ENCODE peak calls at places on chromosomes 12 and 14, in six cellular contexts. One of them, this sample, is unnamed.

GRCh38 chr14:78251308-78251707 is 81.1 kb downstream of the NRXN3 start:
- DNase-seq in coronary artery: no peak
- DNase-seq in AG04450: no peak
- DNase-seq in psoas muscle: no peak
- DNase-seq in IMR-90: no peak
- DNase-seq in lower lobe of right lung: no peak
- DNase-seq in this sample: no peak

GRCh38 chr12:113134521-113134951 is 1.0 kb downstream of the RASAL1 start:
- DNase-seq in IMR-90: no peak
- DNase-seq in coronary artery: no peak
- DNase-seq in AG04450: no peak
- DNase-seq in lower lobe of right lung: peak
- DNase-seq in psoas muscle: no peak
- DNase-seq in this sample: no peak

GRCh38 chr12:109910969-109911348 is 10.9 kb downstream of the TCHP start:
- DNase-seq in coronary artery: no peak
- DNase-seq in lower lobe of right lung: peak
- DNase-seq in AG04450: no peak
- DNase-seq in IMR-90: peak
- DNase-seq in psoas muscle: no peak
- DNase-seq in this sample: no peak

GRCh38 chr12:7354521-7354920 is 50.6 kb downstream of the ACSM4 start:
- DNase-seq in IMR-90: no peak
- DNase-seq in AG04450: no peak
- DNase-seq in coronary artery: no peak
- DNase-seq in psoas muscle: no peak
- DNase-seq in lower lobe of right lung: no peak
- DNase-seq in this sample: no peak

GRCh38 chr12:114662512-114663177 is 21.3 kb downstream of the TBX3 start:
- DNase-seq in lower lobe of right lung: peak
- DNase-seq in coronary artery: no peak
- DNase-seq in IMR-90: peak
- DNase-seq in psoas muscle: peak
- DNase-seq in AG04450: no peak
- DNase-seq in this sample: peak

GRCh38 chr14:94021416-94022157 is 4.6 kb upstream of the OTUB2 start:
- DNase-seq in AG04450: no peak
- DNase-seq in IMR-90: no peak
- DNase-seq in psoas muscle: no peak
- DNase-seq in lower lobe of right lung: no peak
- DNase-seq in coronary artery: no peak
- DNase-seq in this sample: no peak

GRCh38 chr14:29930283-29930682 is 2.6 kb upstream of the PRKD1 start:
- DNase-seq in lower lobe of right lung: no peak
- DNase-seq in psoas muscle: no peak
- DNase-seq in IMR-90: peak
- DNase-seq in coronary artery: no peak
- DNase-seq in AG04450: no peak
- DNase-seq in this sample: no peak

GRCh38 chr12:102871014-102871413 is 46.0 kb downstream of the PAH start:
- DNase-seq in IMR-90: no peak
- DNase-seq in lower lobe of right lung: no peak
- DNase-seq in psoas muscle: no peak
- DNase-seq in coronary artery: no peak
- DNase-seq in AG04450: no peak
- DNase-seq in this sample: no peak

GRCh38 chr14:54893151-54893760 is 9.4 kb downstream of the GCH1 start:
- DNase-seq in AG04450: peak
- DNase-seq in psoas muscle: no peak
- DNase-seq in lower lobe of right lung: no peak
- DNase-seq in coronary artery: no peak
- DNase-seq in IMR-90: peak
- DNase-seq in this sample: no peak
- TF ChIP-seq CTCF in AG04450: peak
- TF ChIP-seq CTCF in psoas muscle: peak
- TF ChIP-seq CTCF in lower lobe of right lung: peak
- TF ChIP-seq CTCF in coronary artery: peak
- TF ChIP-seq CTCF in IMR-90: peak
- TF ChIP-seq CTCF in this sample: peak

DNA sequence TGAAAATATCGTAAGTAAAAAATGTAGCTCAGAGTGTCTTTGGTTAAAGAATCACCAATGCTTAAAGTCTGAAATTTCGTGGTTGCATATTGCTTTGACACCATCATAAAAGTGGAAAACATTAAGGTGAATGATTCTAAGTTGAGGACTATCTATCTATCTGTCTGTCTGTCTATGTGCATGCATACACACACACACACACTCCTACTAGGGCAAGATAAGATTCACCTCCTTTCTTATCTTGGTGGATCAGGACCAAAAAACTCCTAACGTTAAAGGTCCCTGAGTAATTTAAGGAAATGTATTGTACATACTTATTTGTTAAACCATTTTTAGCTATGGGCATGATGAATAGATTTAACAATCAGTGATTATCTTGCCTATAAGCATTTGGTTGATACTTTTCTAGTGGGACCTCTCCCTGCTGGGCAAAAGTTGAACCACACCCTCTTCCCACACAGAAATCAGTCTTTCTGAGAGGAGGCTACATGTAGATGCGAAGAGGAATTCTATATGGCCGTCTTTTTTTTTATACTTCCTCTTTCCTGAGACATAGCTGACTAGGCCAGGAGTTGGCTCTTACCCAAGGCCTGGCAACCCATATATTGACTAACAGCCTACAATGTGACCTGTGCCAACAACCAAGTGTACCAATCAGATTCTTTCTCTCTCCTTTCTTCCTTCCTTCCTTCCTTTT is 19.3 kb upstream of the LLPH start:
- DNase-seq in psoas muscle: no peak
- DNase-seq in IMR-90: no peak
- DNase-seq in lower lobe of right lung: peak
- DNase-seq in coronary artery: no peak
- DNase-seq in AG04450: no peak
- DNase-seq in this sample: no peak
- TF ChIP-seq CTCF in psoas muscle: no peak
- TF ChIP-seq CTCF in IMR-90: no peak
- TF ChIP-seq CTCF in lower lobe of right lung: peak
- TF ChIP-seq CTCF in coronary artery: no peak
- TF ChIP-seq CTCF in AG04450: peak
- TF ChIP-seq CTCF in this sample: peak

GRCh38 chr14:20662968-20663731 is 21.2 kb upstream of the RNASE4 start:
- DNase-seq in lower lobe of right lung: peak
- DNase-seq in AG04450: no peak
- DNase-seq in IMR-90: peak
- DNase-seq in coronary artery: peak
- DNase-seq in psoas muscle: peak
- DNase-seq in this sample: no peak
- TF ChIP-seq CTCF in lower lobe of right lung: peak
- TF ChIP-seq CTCF in AG04450: peak
- TF ChIP-seq CTCF in IMR-90: peak
- TF ChIP-seq CTCF in coronary artery: no peak
- TF ChIP-seq CTCF in psoas muscle: peak
- TF ChIP-seq CTCF in this sample: no peak

DNA sequence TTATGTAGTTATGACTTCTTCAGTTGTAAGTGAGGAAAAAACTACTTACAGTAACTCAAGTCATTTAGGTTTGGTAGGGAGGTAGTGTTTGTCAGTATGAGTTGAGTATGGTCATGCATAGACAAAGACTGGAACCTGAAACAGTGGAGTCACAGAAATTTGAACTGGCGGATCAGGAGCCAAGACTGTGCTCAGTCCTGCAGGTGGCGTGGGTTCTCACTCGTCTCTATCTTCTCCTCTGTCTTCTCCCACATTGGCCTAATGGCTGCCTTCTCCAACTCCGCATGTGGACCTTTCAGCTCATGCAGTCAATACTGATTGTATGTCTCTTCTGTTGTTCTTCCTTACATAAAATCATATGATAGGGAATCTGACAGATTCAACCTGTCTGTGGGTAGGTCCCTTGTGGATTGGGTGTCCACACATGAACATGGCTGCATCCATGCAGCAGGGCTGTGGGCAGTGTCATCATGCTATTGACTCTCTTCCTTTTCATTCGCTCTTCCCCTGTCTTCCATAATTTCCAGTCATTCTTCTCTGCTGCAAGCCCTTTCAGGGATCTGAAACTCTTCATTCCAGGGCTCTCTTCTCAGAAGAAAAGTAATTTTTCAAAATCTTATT is 78.8 kb upstream of the NEDD1 start:
- DNase-seq in coronary artery: no peak
- DNase-seq in AG04450: no peak
- DNase-seq in IMR-90: no peak
- DNase-seq in lower lobe of right lung: no peak
- DNase-seq in psoas muscle: no peak
- DNase-seq in this sample: no peak
- TF ChIP-seq CTCF in coronary artery: no peak
- TF ChIP-seq CTCF in AG04450: no peak
- TF ChIP-seq CTCF in IMR-90: no peak
- TF ChIP-seq CTCF in lower lobe of right lung: no peak
- TF ChIP-seq CTCF in psoas muscle: no peak
- TF ChIP-seq CTCF in this sample: no peak

DNA sequence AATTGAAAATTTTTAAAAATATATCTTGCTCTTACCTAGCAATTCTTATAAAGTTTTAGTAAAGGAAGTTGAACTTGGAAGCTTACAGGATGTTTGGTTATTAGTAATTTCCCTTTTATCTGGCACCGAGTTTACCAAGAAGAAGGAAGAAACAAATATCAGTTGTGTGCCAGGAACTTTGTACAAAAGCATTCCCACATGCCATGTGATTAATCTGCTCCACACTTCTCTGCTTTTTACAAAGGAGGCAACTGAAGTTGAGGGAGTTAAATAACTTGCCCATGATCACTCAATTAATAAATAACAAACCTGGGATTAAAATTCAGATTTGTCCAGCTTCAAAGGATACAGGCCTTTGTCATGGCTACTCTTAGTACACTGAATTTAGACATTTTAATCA is 122.5 kb upstream of the BCAT1 start:
- DNase-seq in psoas muscle: no peak
- DNase-seq in coronary artery: no peak
- DNase-seq in AG04450: no peak
- DNase-seq in lower lobe of right lung: no peak
- DNase-seq in IMR-90: no peak
- DNase-seq in this sample: no peak
- TF ChIP-seq CTCF in psoas muscle: no peak
- TF ChIP-seq CTCF in coronary artery: no peak
- TF ChIP-seq CTCF in AG04450: no peak
- TF ChIP-seq CTCF in lower lobe of right lung: no peak
- TF ChIP-seq CTCF in IMR-90: no peak
- TF ChIP-seq CTCF in this sample: no peak

DNA sequence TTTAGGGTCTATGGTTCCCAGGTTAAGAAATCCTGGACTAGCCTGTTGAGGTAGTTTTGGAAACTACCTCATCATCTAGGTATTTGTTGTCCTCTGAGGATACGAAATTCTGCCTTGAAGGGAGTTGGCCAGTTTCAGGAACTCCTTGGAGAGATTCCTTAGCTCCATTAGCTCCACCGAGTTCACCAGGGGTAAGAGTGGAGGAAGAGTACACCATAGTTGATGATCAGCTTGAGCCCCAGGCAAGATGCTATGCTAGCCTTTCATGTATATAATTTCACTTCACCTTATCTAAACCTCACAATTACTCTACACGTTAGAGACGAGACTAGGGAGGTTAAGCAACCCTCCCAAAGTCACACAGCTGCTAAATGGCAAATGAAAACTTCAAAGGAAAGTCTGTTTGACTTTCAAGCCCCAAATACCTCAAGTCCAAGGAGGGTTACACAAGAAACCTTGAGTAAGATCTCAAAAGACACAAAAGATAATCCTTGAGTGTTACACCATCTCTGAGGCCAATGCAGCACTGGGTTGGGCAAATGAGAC is 97.1 kb upstream of the KRAS start:
- DNase-seq in IMR-90: no peak
- DNase-seq in lower lobe of right lung: no peak
- DNase-seq in AG04450: no peak
- DNase-seq in coronary artery: no peak
- DNase-seq in psoas muscle: no peak
- DNase-seq in this sample: no peak
- TF ChIP-seq CTCF in IMR-90: no peak
- TF ChIP-seq CTCF in lower lobe of right lung: no peak
- TF ChIP-seq CTCF in AG04450: no peak
- TF ChIP-seq CTCF in coronary artery: no peak
- TF ChIP-seq CTCF in psoas muscle: no peak
- TF ChIP-seq CTCF in this sample: no peak

This sample was measured in mesothelial cell of epicardium.